ENCODE peak calls at places on chromosomes 6 and 20, in eight cellular contexts. A, S, G, M, B, K, Q and X are unnamed samples.

GRCh38 chr20:1422756-1423155 is 29.9 kb upstream of the FKBP1A start:
- DNase-seq in A (no peak), S (no peak), G (no peak), M (no peak), B (no peak), K (no peak), Q (no peak), X (no peak)

GRCh38 chr6:35370799-35371493 is 28.6 kb downstream of the PPARD start:
- DNase-seq in A (peak), S (no peak), G (no peak), M (no peak), B (no peak), K (peak), Q (no peak), X (no peak)

GRCh38 chr6:167130712-167131684 is 8.1 kb downstream of the CCR6 start:
- DNase-seq in A (no peak), S (no peak), G (no peak), M (no peak), B (no peak), K (no peak), Q (no peak), X (no peak)

GRCh38 chr6:131950767-131951575 is at the start of gene CCN2:
- DNase-seq in A (peak), S (peak), G (peak), M (peak), B (peak), K (no peak), Q (peak), X (no peak)

GRCh38 chr20:3705970-3706739 is 6.2 kb downstream of the SIGLEC1 start:
- DNase-seq in A (no peak), S (no peak), G (no peak), M (no peak), B (no peak), K (no peak), Q (no peak), X (no peak)

GRCh38 chr20:14783766-14784165 is 446.4 kb upstream of the FLRT3 start:
- DNase-seq in A (no peak), S (no peak), G (no peak), M (no peak), B (no peak), K (no peak), Q (no peak), X (no peak)

GRCh38 chr6:1892716-1893115 is 283.0 kb downstream of the FOXC1 start:
- DNase-seq in A (no peak), S (no peak), G (peak), M (no peak), B (no peak), K (no peak), Q (no peak), X (no peak)

GRCh38 chr6:132414761-132415160 is 13.5 kb upstream of the MOXD1 start:
- DNase-seq in A (peak), S (no peak), G (no peak), M (no peak), B (no peak), K (no peak), Q (no peak), X (no peak)

GRCh38 chr6:156780117-156780641 is 3.0 kb downstream of the ARID1B start:
- DNase-seq in A (peak), S (peak), G (peak), M (peak), B (peak), K (peak), Q (peak), X (peak)

GRCh38 chr6:38182426-38182825 is 362.9 kb downstream of the ZFAND3 start:
- DNase-seq in A (no peak), S (no peak), G (no peak), M (no peak), B (no peak), K (no peak), Q (peak), X (no peak)

GRCh38 chr6:145600299-145600698 is 135.0 kb downstream of the EPM2A start:
- DNase-seq in A (no peak), S (no peak), G (no peak), M (no peak), B (no peak), K (no peak), Q (no peak), X (no peak)

GRCh38 chr6:123803862-123804681 is at the start of gene NKAIN2:
- DNase-seq in A (no peak), S (no peak), G (peak), M (peak), B (no peak), K (no peak), Q (no peak), X (no peak)

GRCh38 chr6:110815260-110816109 is at the start of gene CDK19:
- DNase-seq in A (peak), S (peak), G (peak), M (peak), B (peak), K (peak), Q (peak), X (peak)

GRCh38 chr6:110816110-110816409 is 791 bp upstream of the CDK19 start:
- DNase-seq in A (no peak), S (peak), G (no peak), M (no peak), B (no peak), K (no peak), Q (no peak), X (no peak)

GRCh38 chr6:110813813-110814487 is 1.3 kb downstream of the CDK19 start:
- DNase-seq in A (peak), S (no peak), G (no peak), M (peak), B (peak), K (peak), Q (no peak), X (no peak)

GRCh38 chr6:110813338-110813737 is 1.9 kb downstream of the CDK19 start:
- DNase-seq in A (no peak), S (no peak), G (no peak), M (no peak), B (no peak), K (no peak), Q (no peak), X (no peak)

DNA sequence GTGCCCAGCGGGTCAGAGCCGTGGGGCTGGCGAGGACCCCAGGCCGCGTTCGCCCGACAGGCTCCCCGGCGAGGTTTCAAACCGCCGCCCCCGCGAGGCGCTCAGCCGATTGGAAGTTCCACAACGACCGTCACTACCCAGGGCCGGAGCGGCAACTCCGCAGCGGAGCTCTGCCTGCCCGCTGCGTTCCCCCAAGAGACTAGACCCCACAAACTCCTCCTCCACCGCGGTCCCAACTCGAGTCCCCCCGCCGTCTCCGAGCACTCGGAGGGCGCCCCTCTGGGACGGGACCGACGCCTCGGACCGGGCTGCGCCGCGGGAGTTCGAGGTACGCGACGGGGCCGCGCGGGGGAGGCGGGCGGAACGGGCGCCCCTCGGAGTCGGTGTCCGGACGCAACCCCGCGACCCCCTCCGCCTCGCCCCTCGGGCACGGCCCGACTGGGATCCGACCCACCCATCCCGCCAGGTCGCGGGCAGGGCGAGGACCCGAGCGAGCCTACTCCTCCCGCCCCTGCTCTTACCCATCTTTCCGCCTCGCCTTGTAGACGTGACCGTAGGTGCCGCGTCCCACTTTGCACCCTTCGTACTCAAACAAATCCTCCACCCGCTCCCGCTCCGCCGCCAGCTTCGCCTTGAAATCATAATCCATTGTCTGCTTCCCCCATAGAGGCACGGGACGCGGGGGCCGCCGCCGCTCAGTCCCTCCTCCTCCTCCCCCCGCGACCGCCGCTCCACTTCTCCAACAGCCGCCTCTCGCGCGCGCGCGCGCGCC is 595 bp downstream of the CDK19 start:
- DNase-seq in A (peak), S (no peak), G (peak), M (peak), B (peak), K (peak), Q (peak), X (no peak)
- H3K4me3 ChIP-seq in A (peak), S (peak), G (peak), M (peak), B (peak), K (peak), Q (peak), X (peak)

GRCh38 chr6:72703093-72703492 is 81.2 kb downstream of the KCNQ5 start:
- DNase-seq in A (no peak), S (no peak), G (no peak), M (no peak), B (no peak), K (no peak), Q (no peak), X (no peak)
- H3K4me3 ChIP-seq in A (no peak), S (no peak), G (no peak), M (no peak), B (no peak), K (no peak), Q (no peak), X (no peak)

DNA sequence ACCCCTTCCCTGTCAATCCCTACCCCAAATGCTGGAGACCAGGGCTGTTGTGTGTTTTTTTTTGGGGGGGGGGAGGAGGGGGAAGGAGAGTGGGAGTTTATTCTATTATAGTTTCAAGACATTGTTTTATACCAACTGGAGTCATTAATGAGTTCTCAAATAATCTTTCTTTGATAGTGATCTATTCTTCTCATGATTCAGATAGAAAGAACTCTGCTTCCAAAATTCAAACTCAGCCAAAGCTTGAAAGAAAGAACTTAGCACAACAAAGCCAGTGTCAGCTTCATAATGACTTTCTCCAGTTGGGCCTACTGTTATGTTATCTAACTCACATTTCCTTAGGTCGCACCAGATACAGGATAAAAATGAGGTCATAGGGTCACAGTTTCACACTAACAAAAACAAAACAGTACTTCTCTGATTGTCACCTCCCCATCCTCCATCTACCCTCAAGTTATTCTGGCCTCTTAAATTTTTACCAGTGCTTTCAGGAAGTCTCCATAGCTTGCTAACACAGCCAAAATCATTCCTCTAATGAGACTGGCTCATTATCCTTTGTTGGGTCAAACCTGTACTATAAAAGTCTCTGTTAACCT is 19.0 kb upstream of the MAP3K7 start:
- DNase-seq in A (no peak), S (no peak), G (no peak), M (no peak), B (no peak), K (no peak), Q (no peak), X (no peak)
- H3K4me3 ChIP-seq in A (no peak), S (no peak), G (no peak), M (no peak), B (no peak), K (no peak), Q (no peak), X (no peak)

GRCh38 chr6:18349350-18349749 is 37.8 kb upstream of the RNF144B start:
- DNase-seq in A (no peak), S (no peak), G (no peak), M (peak), B (no peak), K (no peak), Q (no peak), X (no peak)

GRCh38 chr6:18339599-18339998 is 47.6 kb upstream of the RNF144B start:
- DNase-seq in A (no peak), S (no peak), G (no peak), M (no peak), B (no peak), K (no peak), Q (no peak), X (no peak)

GRCh38 chr6:18342223-18342622 is 44.9 kb upstream of the RNF144B start:
- DNase-seq in A (no peak), S (no peak), G (no peak), M (peak), B (no peak), K (no peak), Q (no peak), X (no peak)

GRCh38 chr6:18340781-18341551 is 46.2 kb upstream of the RNF144B start:
- DNase-seq in A (no peak), S (no peak), G (no peak), M (peak), B (no peak), K (no peak), Q (no peak), X (no peak)

DNA sequence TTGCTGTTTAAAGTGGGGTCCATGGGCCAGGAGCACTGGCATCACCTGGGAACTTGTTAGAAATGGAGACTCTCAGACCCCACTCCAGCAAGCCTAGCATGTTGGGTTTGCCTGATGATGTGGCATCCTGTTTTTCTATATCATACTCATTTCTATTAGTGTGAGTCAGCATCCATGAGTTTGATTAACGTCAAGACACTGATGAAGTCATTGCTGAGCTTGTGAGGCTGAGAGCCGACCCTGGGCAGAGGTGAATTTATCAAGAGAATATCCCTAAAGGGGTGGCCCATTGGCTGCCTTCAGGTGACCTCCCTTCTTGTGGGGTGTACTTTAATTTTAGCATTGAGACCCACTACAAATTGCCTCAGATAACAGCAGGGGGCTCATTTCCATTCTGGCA is 43.4 kb upstream of the RNF144B start:
- DNase-seq in A (peak), S (no peak), G (no peak), M (peak), B (no peak), K (no peak), Q (no peak), X (no peak)
- H3K4me3 ChIP-seq in A (no peak), S (no peak), G (no peak), M (no peak), B (no peak), K (peak), Q (no peak), X (no peak)

GRCh38 chr6:140192018-140192417 is 817.6 kb upstream of the CITED2 start:
- DNase-seq in A (no peak), S (no peak), G (no peak), M (no peak), B (no peak), K (no peak), Q (no peak), X (no peak)

DNA sequence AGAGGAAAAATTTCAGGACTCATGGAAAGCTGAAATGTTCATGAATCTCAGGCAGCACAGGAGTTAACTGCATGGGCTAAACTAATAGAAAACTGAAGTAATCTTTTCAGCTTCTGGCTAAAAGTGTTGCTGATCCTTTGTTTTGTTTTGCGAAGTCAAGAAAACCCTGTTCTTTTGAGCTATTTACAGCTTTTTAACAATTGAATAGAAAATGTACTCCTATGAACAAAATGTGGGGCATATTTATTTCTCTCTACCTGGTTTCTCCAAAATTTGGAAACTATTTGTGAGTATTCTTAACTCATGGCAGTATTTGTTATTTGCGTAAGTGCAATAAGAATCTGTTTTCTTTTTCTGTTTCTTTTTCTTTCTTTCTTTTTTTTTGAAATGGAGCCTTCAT is 818.8 kb upstream of the CITED2 start:
- DNase-seq in A (no peak), S (no peak), G (no peak), M (no peak), B (no peak), K (peak), Q (no peak), X (no peak)
- H3K4me3 ChIP-seq in A (no peak), S (no peak), G (no peak), M (no peak), B (no peak), K (no peak), Q (no peak), X (no peak)

GRCh38 chr6:127897437-127897836 is 3.4 kb downstream of the THEMIS start:
- DNase-seq in A (peak), S (no peak), G (no peak), M (no peak), B (no peak), K (no peak), Q (no peak), X (no peak)

GRCh38 chr6:127904160-127904559 is 3.3 kb upstream of the THEMIS start:
- DNase-seq in A (no peak), S (no peak), G (no peak), M (no peak), B (no peak), K (no peak), Q (no peak), X (no peak)

GRCh38 chr6:127902933-127903332 is 2.1 kb upstream of the THEMIS start:
- DNase-seq in A (no peak), S (no peak), G (no peak), M (peak), B (no peak), K (no peak), Q (no peak), X (no peak)

DNA sequence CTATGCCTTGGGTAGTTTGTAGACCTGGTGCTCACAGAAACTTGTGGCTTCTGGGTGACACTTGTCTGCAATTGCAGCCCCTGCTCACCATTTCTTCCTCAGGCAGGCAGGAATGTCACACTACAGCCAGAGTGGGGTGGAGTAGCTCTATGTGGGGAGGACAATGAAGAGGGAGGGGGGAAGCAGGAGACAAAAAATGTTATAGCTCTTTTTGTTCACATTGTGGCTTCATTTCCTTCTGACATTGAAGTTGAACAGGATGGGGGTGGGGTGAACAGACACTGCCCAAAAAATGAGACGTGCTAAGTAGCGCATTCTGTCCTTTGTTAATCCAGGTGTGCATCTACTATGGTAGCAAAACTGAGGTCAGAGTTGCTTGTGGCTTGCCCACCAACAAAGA is at the start of gene THEMIS:
- DNase-seq in A (no peak), S (no peak), G (no peak), M (no peak), B (no peak), K (no peak), Q (peak), X (no peak)
- H3K4me3 ChIP-seq in A (no peak), S (no peak), G (no peak), M (no peak), B (no peak), K (no peak), Q (peak), X (peak)

DNA sequence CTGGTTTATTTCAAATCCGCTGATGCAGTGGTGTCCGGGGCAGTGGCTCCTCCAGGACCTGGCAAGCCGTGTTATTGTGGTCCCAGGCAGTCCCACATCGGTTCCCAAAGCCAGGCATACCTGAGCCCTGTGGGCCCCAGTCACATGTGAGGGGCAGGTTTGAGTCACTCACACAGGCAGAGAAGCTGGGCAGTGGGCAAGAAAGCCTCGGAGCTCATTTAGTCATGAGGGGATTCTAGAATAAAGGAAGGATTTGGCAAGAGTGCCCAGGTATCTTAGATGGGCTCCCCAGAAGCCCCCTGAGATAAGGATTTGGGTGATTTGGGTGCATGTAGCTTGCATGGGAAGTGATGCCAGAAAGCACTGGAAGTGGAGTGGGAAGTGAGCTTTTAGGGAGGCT is 37.3 kb downstream of the SYNDIG1 start:
- DNase-seq in A (no peak), S (no peak), G (no peak), M (no peak), B (no peak), K (no peak), Q (no peak), X (no peak)
- H3K4me3 ChIP-seq in A (no peak), S (no peak), G (no peak), M (no peak), B (no peak), K (no peak), Q (no peak), X (no peak)